ENCODE peak calls at places on chromosomes 13 and 19, in five cellular contexts. P is psoas muscle, A is stomach, W is heart left ventricle, H is substantia nigra. V is an unnamed sample.

GRCh38 chr13:29594310-29594709 is 1.2 kb downstream of the SLC7A1 start:
- DNase-seq in P (no peak), A (peak; percentile 53), W (no peak), H (no peak), V (no peak)

GRCh38 chr13:101090287-101090686 is 326.0 kb downstream of the NALCN start:
- DNase-seq in P (no peak), A (no peak), W (no peak), H (no peak), V (no peak)

GRCh38 chr19:33225458-33225925 is at the start of gene SLC7A10:
- DNase-seq in P (peak; percentile 46), A (no peak), W (no peak), H (no peak), V (no peak)

GRCh38 chr19:1001538-1002166 is 1.4 kb downstream of the GRIN3B start:
- DNase-seq in P (peak; percentile 80), A (peak; percentile 68), W (peak; percentile 86), H (no peak), V (peak; percentile 84)

GRCh38 chr13:52454459-52454824 is 836 bp upstream of the CKAP2 start:
- DNase-seq in P (no peak), A (no peak), W (no peak), H (no peak), V (no peak)

GRCh38 chr19:58218899-58219298 is 9.8 kb upstream of the ZNF544 start:
- DNase-seq in P (no peak), A (no peak), W (no peak), H (no peak), V (no peak)

GRCh38 chr13:110705826-110706569 is at the start of gene CARS2:
- DNase-seq in P (peak; percentile 98), A (peak; percentile 98), W (peak; percentile 98), H (peak; percentile 43), V (peak; percentile 99)

GRCh38 chr19:49362048-49362925 is at the start of gene TEAD2:
- DNase-seq in P (peak; percentile 80), A (peak; percentile 73), W (peak; percentile 87), H (no peak), V (peak; percentile 85)

GRCh38 chr13:50707533-50708096 is 135.9 kb downstream of the DLEU7 start:
- DNase-seq in P (no peak), A (no peak), W (no peak), H (no peak), V (no peak)

GRCh38 chr13:45301263-45301662 is 39.7 kb downstream of the TPT1 start:
- DNase-seq in P (no peak), A (no peak), W (no peak), H (no peak), V (no peak)

GRCh38 chr13:94073006-94073744 is 406.3 kb downstream of the DCT start:
- DNase-seq in P (no peak), A (no peak), W (no peak), H (no peak), V (no peak)

GRCh38 chr13:72025836-72026235 is 158.8 kb upstream of the DACH1 start:
- DNase-seq in P (no peak), A (no peak), W (no peak), H (no peak), V (no peak)

GRCh38 chr13:108214511-108215383 is 589 bp downstream of the LIG4 start:
- DNase-seq in P (peak; percentile 57), A (no peak), W (peak; percentile 60), H (no peak), V (peak; percentile 66)

GRCh38 chr13:41065098-41065497 is 3.8 kb downstream of the WBP4 start:
- DNase-seq in P (no peak), A (no peak), W (no peak), H (no peak), V (no peak)

GRCh38 chr13:113064534-113065405 is 40.8 kb upstream of the F7 start:
- DNase-seq in P (peak; percentile 52), A (no peak), W (peak; percentile 52), H (no peak), V (no peak)

GRCh38 chr19:19213822-19214558 is 2.2 kb downstream of the NCAN start:
- DNase-seq in P (no peak), A (no peak), W (no peak), H (no peak), V (no peak)

GRCh38 chr13:44280461-44280860 is 93.2 kb upstream of the SERP2 start:
- DNase-seq in P (no peak), A (no peak), W (no peak), H (no peak), V (no peak)

GRCh38 chr19:16903347-16903746 is 14.5 kb downstream of the F2RL3 start:
- DNase-seq in P (peak; percentile 42), A (no peak), W (peak; percentile 25), H (no peak), V (no peak)

GRCh38 chr19:32287811-32288227 is 57.6 kb upstream of the ZNF507 start:
- DNase-seq in P (peak; percentile 84), A (peak; percentile 52), W (peak; percentile 83), H (peak; percentile 3), V (peak; percentile 68)

GRCh38 chr13:26446751-26447150 is 110.7 kb upstream of the WASF3 start:
- DNase-seq in P (no peak), A (no peak), W (no peak), H (no peak), V (no peak)

GRCh38 chr19:3801412-3802096 is 15.4 kb upstream of the MATK start:
- DNase-seq in P (no peak), A (peak; percentile 44), W (peak; percentile 77), H (no peak), V (no peak)

GRCh38 chr19:2810141-2811091 is 9.3 kb upstream of the ZNF554 start:
- DNase-seq in P (no peak), A (no peak), W (peak; percentile 57), H (no peak), V (no peak)

GRCh38 chr13:41326661-41327060 is 15.6 kb downstream of the NAA16 start:
- DNase-seq in P (no peak), A (no peak), W (no peak), H (no peak), V (no peak)

GRCh38 chr13:65435590-65435989 is 1794.5 kb downstream of the PCDH9 start:
- DNase-seq in P (no peak), A (no peak), W (peak; percentile 32), H (no peak), V (no peak)

GRCh38 chr13:57557979-57558529 is 73.5 kb upstream of the PCDH17 start:
- DNase-seq in P (no peak), A (no peak), W (no peak), H (no peak), V (no peak)

GRCh38 chr19:13095393-13095784 is 7.3 kb downstream of the LYL1 start:
- DNase-seq in P (no peak), A (no peak), W (no peak), H (no peak), V (no peak)

GRCh38 chr19:47427241-47428176 is 8.2 kb upstream of the MEIS3 start:
- DNase-seq in P (no peak), A (peak; percentile 65), W (no peak), H (no peak), V (peak; percentile 77)

GRCh38 chr13:62879071-62879470 is 1463.4 kb upstream of the PCDH20 start:
- DNase-seq in P (no peak), A (no peak), W (no peak), H (no peak), V (no peak)

GRCh38 chr19:18422530-18423191 is 3.5 kb downstream of the SSBP4 start:
- DNase-seq in P (no peak), A (no peak), W (no peak), H (no peak), V (no peak)

GRCh38 chr13:82791035-82791434 is 1091.2 kb downstream of the SLITRK1 start:
- DNase-seq in P (no peak), A (no peak), W (no peak), H (no peak), V (no peak)

GRCh38 chr19:57310792-57311191 is 9.5 kb upstream of the ZNF543 start:
- DNase-seq in P (no peak), A (no peak), W (no peak), H (no peak), V (no peak)

GRCh38 chr13:99322297-99323103 is 15.3 kb upstream of the GPR183 start:
- DNase-seq in P (no peak), A (no peak), W (no peak), H (no peak), V (no peak)
- H3K27ac ChIP-seq in P (no peak overlapping the region), A (peak overlapping the region; percentile 47), W (no peak overlapping the region), H (no peak overlapping the region), V (peak overlapping the region; percentile 34)

GRCh38 chr13:99226493-99226892 is 25.8 kb downstream of the UBAC2 start:
- DNase-seq in P (no peak), A (no peak), W (no peak), H (no peak), V (no peak)
- H3K27ac ChIP-seq in P (peak overlapping the region; percentile 58), A (no peak overlapping the region), W (peak overlapping the region; percentile 23), H (no peak overlapping the region), V (no peak overlapping the region)

DNA sequence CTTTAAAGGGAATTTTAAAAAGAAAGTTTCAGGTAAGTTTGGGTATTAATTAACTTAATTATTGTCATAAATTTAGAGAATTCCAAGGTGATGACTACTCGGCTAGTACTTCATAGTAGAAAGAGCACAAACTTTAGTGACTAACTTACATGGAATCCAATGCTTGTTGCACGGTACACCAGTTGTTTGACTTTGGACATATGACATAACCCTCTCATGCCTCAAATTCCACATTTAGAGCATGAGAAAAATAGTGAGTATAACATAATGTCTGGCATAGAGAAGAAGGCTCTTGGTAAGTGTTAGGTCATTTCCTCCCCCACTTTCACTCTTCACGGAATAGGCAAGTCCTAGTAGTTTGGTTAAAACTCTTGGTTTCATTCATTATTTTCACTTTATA is 1249.4 kb upstream of the SLC10A2 start:
- DNase-seq in P (no peak), A (no peak), W (no peak), H (no peak), V (no peak)
- H3K27ac ChIP-seq in P (no peak overlapping the region), A (no peak overlapping the region), W (no peak overlapping the region), H (no peak overlapping the region), V (no peak overlapping the region)

DNA sequence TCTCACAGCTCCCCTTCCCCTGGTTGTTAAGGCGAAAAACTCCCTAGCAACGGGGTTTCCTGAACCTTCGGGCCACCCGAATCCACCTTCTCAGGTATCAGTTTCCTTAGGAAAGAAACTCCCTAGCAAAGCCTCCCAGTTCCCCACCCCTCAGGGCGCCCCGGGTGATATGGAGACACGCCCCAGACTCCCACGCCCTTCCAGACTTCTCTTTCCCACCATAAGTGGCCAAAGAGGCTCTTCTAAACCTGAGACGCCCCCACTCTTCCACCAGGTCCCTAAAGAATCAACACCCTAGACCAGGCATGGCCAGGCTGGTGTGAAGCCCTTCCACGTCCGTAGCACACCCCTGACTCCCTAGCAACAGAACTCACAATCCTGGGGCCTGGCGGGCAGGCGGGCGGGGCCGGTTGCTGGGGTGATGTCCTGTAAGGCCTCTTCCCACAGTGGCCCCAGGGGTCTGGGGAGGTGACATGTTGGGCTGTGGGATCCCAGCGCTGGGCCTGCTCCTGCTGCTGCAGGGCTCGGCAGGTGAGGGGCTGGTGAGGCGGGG is at the start of gene TMEM190:
- DNase-seq in P (no peak), A (no peak), W (no peak), H (no peak), V (no peak)
- H3K27ac ChIP-seq in P (no peak within 1 kb of the TSS), A (no peak within 1 kb of the TSS), W (no peak within 1 kb of the TSS), H (no peak within 1 kb of the TSS), V (no peak within 1 kb of the TSS)

DNA sequence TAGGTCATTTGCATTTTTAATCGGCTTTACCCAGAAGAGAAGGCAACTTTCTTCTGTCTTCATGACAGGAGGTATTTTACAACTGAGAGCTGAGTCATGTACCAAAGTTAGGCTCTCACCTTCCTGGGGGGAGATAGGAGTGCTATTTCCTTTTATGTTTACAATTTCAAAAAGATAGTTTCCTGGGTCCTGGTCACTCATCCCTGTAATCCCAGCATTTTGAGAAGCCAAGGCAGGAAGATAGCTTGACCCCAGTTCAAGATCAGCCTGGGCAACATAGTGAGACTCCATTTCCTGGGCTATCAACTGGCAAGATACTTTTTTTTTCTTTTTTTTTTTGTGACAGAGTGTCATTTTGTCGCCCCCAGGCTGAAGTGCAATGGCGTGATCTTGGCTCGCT is 7.6 kb downstream of the LYPD3 start:
- DNase-seq in P (no peak), A (no peak), W (no peak), H (no peak), V (no peak)
- H3K27ac ChIP-seq in P (no peak overlapping the region), A (no peak overlapping the region), W (no peak overlapping the region), H (no peak overlapping the region), V (no peak overlapping the region)

V was measured in upper lobe of right lung.